ENCODE peak calls at places on chromosome 1, in seven cellular contexts. X is activated gamma-delta T cell treated with Interleukin-2 at 50 U/mL for 16 hours; R is stimulated activated CD8-positive, alpha-beta memory T cell treated with anti-CD3 and anti-CD28 coated beads, Interleukin-15, amount 100 ng/mL, for 4 hours; Y is smooth muscle cell of the brain vasculature; E is fibroblast of pulmonary artery; B is hepatic stellate cell; K is thoracic aorta. O is an unnamed sample.

GRCh38 chr1:118788372-118788955 is 199.7 kb downstream of the TBX15 start:
- DNase-seq in Y (peak; percentile 57), X (no peak), R (no peak), B (no peak), K (no peak), E (peak; percentile 8), O (no peak)

GRCh38 chr1:162676767-162677166 is 44.5 kb downstream of the DDR2 start:
- DNase-seq in B (no peak), E (no peak), R (no peak), K (no peak), X (no peak), Y (no peak), O (no peak)

GRCh38 chr1:167447521-167448136 is 70.7 kb downstream of the CD247 start:
- DNase-seq in B (no peak), X (peak; percentile 61), E (no peak), R (peak; percentile 58), Y (no peak), K (no peak), O (no peak)

GRCh38 chr1:33349081-33349759 is 28.3 kb upstream of the A3GALT2 start:
- DNase-seq in R (peak; percentile 4), E (peak; percentile 42), Y (no peak), X (peak; percentile 43), K (no peak), B (no peak), O (peak; percentile 28)

GRCh38 chr1:53732912-53733317 is 6.0 kb downstream of the GLIS1 start:
- DNase-seq in Y (no peak), B (peak; percentile 74), K (no peak), R (no peak), X (no peak), E (peak; percentile 84), O (no peak)

GRCh38 chr1:115300087-115300856 is 37.8 kb downstream of the NGF start:
- DNase-seq in E (no peak), X (no peak), Y (no peak), R (no peak), B (no peak), K (no peak), O (no peak)

GRCh38 chr1:6378096-6378746 is 15.3 kb downstream of the ACOT7 start:
- DNase-seq in R (no peak), B (no peak), K (no peak), E (no peak), Y (no peak), X (no peak), O (no peak)

GRCh38 chr1:45557422-45557944 is 6.9 kb downstream of the AKR1A1 start:
- DNase-seq in X (no peak), K (no peak), E (no peak), B (no peak), Y (no peak), R (no peak), O (no peak)

GRCh38 chr1:228013322-228014234 is 6.8 kb downstream of the WNT3A start:
- DNase-seq in X (peak; percentile 2), K (no peak), B (no peak), R (no peak), Y (no peak), E (no peak), O (no peak)

GRCh38 chr1:186212574-186213224 is 162.4 kb downstream of the TPR start:
- DNase-seq in R (no peak), Y (peak; percentile 75), E (peak; percentile 97), K (no peak), X (no peak), B (peak; percentile 64), O (no peak)

GRCh38 chr1:156848461-156849150 is 10.3 kb downstream of the INSRR start:
- DNase-seq in K (no peak), E (no peak), B (no peak), X (peak; percentile 73), Y (no peak), R (peak; percentile 26), O (peak; percentile 41)

GRCh38 chr1:99465176-99465900 is 180.6 kb upstream of the PALMD start:
- DNase-seq in E (peak; percentile 44), Y (no peak), X (no peak), B (peak; percentile 14), R (no peak), K (no peak), O (no peak)

O was measured in central memory CD8-positive, alpha-beta T cell.